ENCODE peak calls at places on chromosomes 6 and 20, in eight cellular contexts. Z, K, C, G, H, T, S and I are unnamed samples.

GRCh38 chr6:20861479-20861878 is 327.2 kb downstream of the CDKAL1 start:
- DNase-seq in Z (no peak), S (no peak), G (no peak), C (no peak), K (no peak), H (no peak), T (peak), I (no peak)

GRCh38 chr6:75285156-75285639 is 606 bp upstream of the TMEM30A start:
- DNase-seq in C (peak), H (no peak), S (no peak), T (no peak), G (peak), K (no peak), Z (no peak), I (no peak)

GRCh38 chr6:24910850-24911712 is 24.7 kb downstream of the RIPOR2 start:
- DNase-seq in K (no peak), S (peak), G (peak), H (peak), C (peak), T (peak), Z (no peak), I (no peak)

GRCh38 chr6:24274441-24275083 is 83.3 kb downstream of the DCDC2 start:
- DNase-seq in Z (no peak), G (peak), S (no peak), T (peak), K (no peak), C (no peak), H (no peak), I (no peak)

GRCh38 chr6:73694711-73695411 is 1.1 kb upstream of the CD109 start:
- DNase-seq in T (peak), H (peak), S (no peak), C (no peak), Z (no peak), K (no peak), G (peak), I (no peak)

GRCh38 chr6:106223300-106223930 is 102.1 kb downstream of the ATG5 start:
- DNase-seq in C (peak), G (peak), S (no peak), T (peak), Z (no peak), K (peak), H (peak), I (peak)

GRCh38 chr20:54284928-54285704 is 77.2 kb downstream of the PFDN4 start:
- DNase-seq in T (no peak), Z (no peak), K (peak), G (peak), C (no peak), H (no peak), S (no peak), I (no peak)

GRCh38 chr6:90105766-90106165 is 190.9 kb downstream of the BACH2 start:
- DNase-seq in S (no peak), G (no peak), Z (no peak), C (no peak), K (no peak), H (no peak), T (no peak), I (no peak)

GRCh38 chr6:23659125-23659524 is 466.9 kb upstream of the NRSN1 start:
- DNase-seq in K (no peak), T (peak), Z (no peak), C (no peak), G (peak), S (no peak), H (no peak), I (no peak)

GRCh38 chr6:13870185-13870584 is 54.6 kb upstream of the RNF182 start:
- DNase-seq in T (no peak), C (no peak), H (no peak), S (no peak), Z (no peak), K (no peak), G (peak), I (no peak)

GRCh38 chr6:30836431-30836866 is 47.9 kb upstream of the DDR1 start:
- DNase-seq in Z (no peak), H (no peak), K (no peak), C (no peak), G (peak), S (no peak), T (peak), I (no peak)

GRCh38 chr20:48455606-48456360 is 372.0 kb downstream of the PREX1 start:
- DNase-seq in S (peak), C (no peak), G (no peak), H (no peak), Z (no peak), T (no peak), K (no peak), I (no peak)